ENCODE peak calls at places on chromosomes 6 and 20, in four cellular contexts. One of them, this sample, is unnamed.

GRCh38 chr6:34556031-34556471 is at the start of gene SPDEF:
- DNase-seq in A549: no peak
- DNase-seq in sigmoid colon: no peak
- DNase-seq in GM12878: no peak
- DNase-seq in this sample: no peak

GRCh38 chr6:168115748-168116445 is 36.9 kb upstream of the FRMD1 start:
- DNase-seq in GM12878: no peak
- DNase-seq in sigmoid colon: peak; percentile 27
- DNase-seq in A549: no peak
- DNase-seq in this sample: no peak

GRCh38 chr6:10460096-10460495 is 45.2 kb upstream of the TFAP2A start:
- DNase-seq in sigmoid colon: no peak
- DNase-seq in A549: no peak
- DNase-seq in GM12878: peak; percentile 82
- DNase-seq in this sample: no peak

GRCh38 chr6:143232849-143233248 is 172.2 kb downstream of the AIG1 start:
- DNase-seq in A549: peak; percentile 13
- DNase-seq in GM12878: peak; percentile 2
- DNase-seq in sigmoid colon: no peak
- DNase-seq in this sample: no peak

GRCh38 chr6:116268589-116269293 is 11.0 kb downstream of the TSPYL1 start:
- DNase-seq in A549: peak; percentile 44
- DNase-seq in GM12878: no peak
- DNase-seq in sigmoid colon: no peak
- DNase-seq in this sample: no peak

GRCh38 chr20:23126281-23127061 is 40.3 kb upstream of the CD93 start:
- DNase-seq in GM12878: no peak
- DNase-seq in sigmoid colon: peak; percentile 63
- DNase-seq in A549: no peak
- DNase-seq in this sample: no peak

GRCh38 chr6:5249451-5250122 is 11.2 kb downstream of the LYRM4 start:
- DNase-seq in sigmoid colon: no peak
- DNase-seq in GM12878: no peak
- DNase-seq in A549: no peak
- DNase-seq in this sample: no peak

GRCh38 chr6:108888745-108889144 is 40.5 kb downstream of the ARMC2 start:
- DNase-seq in sigmoid colon: no peak
- DNase-seq in A549: no peak
- DNase-seq in GM12878: no peak
- DNase-seq in this sample: no peak

GRCh38 chr6:562052-562676 is 94.7 kb downstream of the HUS1B start:
- DNase-seq in A549: no peak
- DNase-seq in sigmoid colon: no peak
- DNase-seq in GM12878: no peak
- DNase-seq in this sample: peak; percentile 12

GRCh38 chr20:46179811-46180326 is 61.8 kb downstream of the CD40 start:
- DNase-seq in GM12878: no peak
- DNase-seq in sigmoid colon: no peak
- DNase-seq in A549: no peak
- DNase-seq in this sample: no peak

GRCh38 chr6:132401120-132401940 is at the start of gene MOXD1:
- DNase-seq in A549: peak; percentile 20
- DNase-seq in sigmoid colon: peak; percentile 77
- DNase-seq in GM12878: no peak
- DNase-seq in this sample: no peak

GRCh38 chr6:48777411-48777810 is 666.4 kb upstream of the PTCHD4 start:
- DNase-seq in GM12878: no peak
- DNase-seq in A549: no peak
- DNase-seq in sigmoid colon: no peak
- DNase-seq in this sample: no peak

GRCh38 chr20:37881601-37882343 is 21.2 kb upstream of the VSTM2L start:
- DNase-seq in GM12878: no peak
- DNase-seq in A549: no peak
- DNase-seq in sigmoid colon: no peak
- DNase-seq in this sample: no peak

GRCh38 chr6:161272600-161273355 is 1.1 kb downstream of the AGPAT4 start:
- DNase-seq in A549: no peak
- DNase-seq in sigmoid colon: peak; percentile 17
- DNase-seq in GM12878: no peak
- DNase-seq in this sample: no peak

GRCh38 chr20:63699466-63700198 is 3.2 kb downstream of the TNFRSF6B start:
- DNase-seq in GM12878: no peak
- DNase-seq in sigmoid colon: peak; percentile 64
- DNase-seq in A549: no peak
- DNase-seq in this sample: peak; percentile 4

GRCh38 chr20:50725722-50726000 is 5.7 kb upstream of the PARD6B start:
- DNase-seq in sigmoid colon: no peak
- DNase-seq in A549: no peak
- DNase-seq in GM12878: no peak
- DNase-seq in this sample: no peak

GRCh38 chr20:48040051-48040450 is 254.8 kb upstream of the SULF2 start:
- DNase-seq in A549: no peak
- DNase-seq in GM12878: no peak
- DNase-seq in sigmoid colon: no peak
- DNase-seq in this sample: no peak

GRCh38 chr6:42339991-42340401 is 111.7 kb downstream of the TRERF1 start:
- DNase-seq in A549: no peak
- DNase-seq in GM12878: peak; percentile 57
- DNase-seq in sigmoid colon: no peak
- DNase-seq in this sample: no peak

GRCh38 chr20:50165687-50166554 is 12.4 kb upstream of the PEDS1 start:
- DNase-seq in A549: peak; percentile 99
- DNase-seq in GM12878: peak; percentile 82
- DNase-seq in sigmoid colon: peak; percentile 100
- DNase-seq in this sample: peak; percentile 97

GRCh38 chr20:24611360-24612140 is 142.1 kb downstream of the SYNDIG1 start:
- DNase-seq in A549: no peak
- DNase-seq in GM12878: no peak
- DNase-seq in sigmoid colon: no peak
- DNase-seq in this sample: no peak

GRCh38 chr6:3510617-3511016 is 53.8 kb upstream of the SLC22A23 start:
- DNase-seq in A549: no peak
- DNase-seq in GM12878: no peak
- DNase-seq in sigmoid colon: no peak
- DNase-seq in this sample: no peak

GRCh38 chr6:9924971-9925370 is 489.9 kb downstream of the TFAP2A start:
- DNase-seq in A549: no peak
- DNase-seq in sigmoid colon: no peak
- DNase-seq in GM12878: no peak
- DNase-seq in this sample: no peak

GRCh38 chr6:9795880-9796279 is 619.0 kb downstream of the TFAP2A start:
- DNase-seq in A549: no peak
- DNase-seq in sigmoid colon: no peak
- DNase-seq in GM12878: no peak
- DNase-seq in this sample: no peak

GRCh38 chr20:25290646-25291431 is 43.0 kb downstream of the PYGB start:
- DNase-seq in A549: no peak
- DNase-seq in GM12878: no peak
- DNase-seq in sigmoid colon: no peak
- DNase-seq in this sample: no peak

GRCh38 chr6:118387921-118388701 is 160.0 kb upstream of the PLN start:
- DNase-seq in GM12878: no peak
- DNase-seq in A549: no peak
- DNase-seq in sigmoid colon: no peak
- DNase-seq in this sample: no peak

GRCh38 chr6:47670851-47671250 is 27.5 kb upstream of the ADGRF4 start:
- DNase-seq in GM12878: no peak
- DNase-seq in A549: no peak
- DNase-seq in sigmoid colon: no peak
- DNase-seq in this sample: no peak

GRCh38 chr6:127118505-127119360 is at the start of gene RSPO3:
- DNase-seq in GM12878: no peak
- DNase-seq in sigmoid colon: peak; percentile 73
- DNase-seq in A549: peak; percentile 31
- DNase-seq in this sample: peak; percentile 34

GRCh38 chr20:43375586-43375985 is 82.1 kb upstream of the SRSF6 start:
- DNase-seq in A549: no peak
- DNase-seq in sigmoid colon: no peak
- DNase-seq in GM12878: no peak
- DNase-seq in this sample: no peak

GRCh38 chr6:79330723-79331122 is 96.2 kb upstream of the HMGN3 start:
- DNase-seq in GM12878: no peak
- DNase-seq in sigmoid colon: no peak
- DNase-seq in A549: no peak
- DNase-seq in this sample: no peak

GRCh38 chr20:4109307-4109564 is 93.9 kb upstream of the RNF24 start:
- DNase-seq in GM12878: no peak
- DNase-seq in sigmoid colon: no peak
- DNase-seq in A549: no peak
- DNase-seq in this sample: no peak

GRCh38 chr6:80527552-80528052 is 421.1 kb downstream of the BCKDHB start:
- DNase-seq in GM12878: no peak
- DNase-seq in A549: peak; percentile 13
- DNase-seq in sigmoid colon: no peak
- DNase-seq in this sample: no peak

GRCh38 chr20:62454936-62455673 is 20.7 kb downstream of the GATA5 start:
- DNase-seq in A549: no peak
- DNase-seq in GM12878: no peak
- DNase-seq in sigmoid colon: no peak
- DNase-seq in this sample: no peak

GRCh38 chr6:21281366-21281765 is 312.2 kb upstream of the SOX4 start:
- DNase-seq in A549: no peak
- DNase-seq in sigmoid colon: no peak
- DNase-seq in GM12878: no peak
- DNase-seq in this sample: no peak

DNA sequence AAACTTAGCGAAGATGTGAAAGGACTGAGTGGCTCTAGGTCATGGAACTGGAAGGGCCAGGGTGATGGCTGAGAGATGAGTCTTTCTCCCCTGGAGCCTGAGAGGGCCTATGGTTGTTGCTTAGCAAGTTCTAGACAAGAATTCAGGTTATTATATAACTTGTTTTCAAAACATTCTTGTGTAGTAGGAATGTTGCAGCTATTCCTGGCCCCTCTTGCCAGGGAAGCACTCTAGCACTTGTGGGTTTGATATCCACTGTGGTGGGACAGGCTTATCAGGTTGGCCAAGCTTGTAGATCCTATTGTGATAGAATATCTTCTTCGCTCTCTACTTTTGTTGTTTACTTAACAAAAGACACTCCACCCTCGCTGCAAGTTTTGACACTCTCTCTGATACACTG is 211.8 kb upstream of the CITED2 start:
- DNase-seq in GM12878: no peak
- DNase-seq in A549: no peak
- DNase-seq in sigmoid colon: no peak
- DNase-seq in this sample: no peak
- TF ChIP-seq EP300 in GM12878: no peak
- TF ChIP-seq EP300 in A549: no peak
- TF ChIP-seq EP300 in sigmoid colon: no peak
- TF ChIP-seq EP300 in this sample: no peak

DNA sequence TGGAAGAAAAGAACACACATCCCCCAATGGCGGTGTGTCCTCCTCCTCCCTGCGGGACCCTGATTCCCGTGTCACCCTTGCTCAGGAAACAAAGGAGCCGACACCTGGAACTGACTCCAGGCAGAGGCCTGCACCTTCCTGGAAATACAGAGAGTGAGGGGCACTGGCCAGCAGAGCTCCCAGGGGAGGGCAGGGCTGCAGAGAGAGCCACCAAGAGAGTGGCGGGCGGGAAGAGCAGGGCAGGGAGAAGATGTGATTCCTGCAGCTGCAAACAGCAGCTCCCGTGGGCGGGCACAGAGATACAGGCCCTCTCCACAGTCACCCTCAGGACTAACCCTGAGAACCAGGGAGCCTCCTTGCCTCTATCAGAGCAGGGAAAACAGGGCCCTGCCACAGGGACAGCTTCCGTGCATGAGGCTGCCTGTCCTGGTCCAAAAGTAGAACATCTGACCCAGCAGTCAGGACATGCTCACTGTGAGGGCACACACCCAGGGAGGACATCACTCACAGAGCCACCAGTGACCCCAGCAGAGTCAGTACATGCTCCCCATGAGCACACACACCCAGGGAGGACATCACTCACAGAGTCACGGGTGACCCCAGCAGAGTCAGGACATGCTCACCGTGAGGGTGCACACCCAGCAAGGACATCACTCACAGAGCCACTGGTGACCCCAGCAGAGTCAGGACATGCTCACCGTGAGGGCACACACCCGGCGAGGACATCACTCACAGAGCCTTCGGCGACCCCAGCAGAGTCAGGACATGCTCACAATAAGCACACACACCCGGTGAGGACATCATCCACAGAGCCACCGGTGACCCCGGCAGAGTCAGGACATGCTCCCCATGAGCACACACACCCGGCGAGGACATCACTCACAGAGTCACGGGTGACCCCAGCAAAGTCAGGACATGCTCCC is 193.1 kb downstream of the DLL1 start:
- DNase-seq in sigmoid colon: peak; percentile 41
- DNase-seq in GM12878: no peak
- DNase-seq in A549: no peak
- DNase-seq in this sample: no peak
- H3K4me1 ChIP-seq in sigmoid colon: no peaks in the 10 kb centered on the region
- H3K4me1 ChIP-seq in GM12878: peaks cover 9% of the 10 kb centered on the region
- H3K4me1 ChIP-seq in A549: no peaks in the 10 kb centered on the region
- H3K4me1 ChIP-seq in this sample: peaks cover 6% of the 10 kb centered on the region

DNA sequence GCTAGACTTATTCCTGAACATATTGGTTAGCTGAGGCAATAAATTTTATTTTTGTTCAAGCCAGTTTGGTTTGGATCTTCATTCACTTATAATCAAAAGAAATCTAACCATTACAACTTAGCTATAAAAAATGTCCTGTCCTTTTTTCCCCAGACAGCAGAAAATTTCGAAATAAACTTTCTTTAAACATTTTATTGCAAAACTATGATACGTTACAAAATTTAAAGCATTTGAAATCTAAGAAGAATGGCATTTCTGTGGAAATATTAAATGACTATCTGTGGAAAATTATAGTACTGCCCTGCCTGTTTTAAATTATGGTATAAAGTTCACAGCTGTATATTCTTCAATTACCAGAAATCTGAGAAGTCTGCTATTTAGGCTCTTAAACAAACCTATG is 553.9 kb downstream of the COL12A1 start:
- DNase-seq in GM12878: no peak
- DNase-seq in sigmoid colon: no peak
- DNase-seq in A549: no peak
- DNase-seq in this sample: no peak
- TF ChIP-seq EP300 in GM12878: no peak
- TF ChIP-seq EP300 in sigmoid colon: no peak
- TF ChIP-seq EP300 in A549: no peak
- TF ChIP-seq EP300 in this sample: no peak

DNA sequence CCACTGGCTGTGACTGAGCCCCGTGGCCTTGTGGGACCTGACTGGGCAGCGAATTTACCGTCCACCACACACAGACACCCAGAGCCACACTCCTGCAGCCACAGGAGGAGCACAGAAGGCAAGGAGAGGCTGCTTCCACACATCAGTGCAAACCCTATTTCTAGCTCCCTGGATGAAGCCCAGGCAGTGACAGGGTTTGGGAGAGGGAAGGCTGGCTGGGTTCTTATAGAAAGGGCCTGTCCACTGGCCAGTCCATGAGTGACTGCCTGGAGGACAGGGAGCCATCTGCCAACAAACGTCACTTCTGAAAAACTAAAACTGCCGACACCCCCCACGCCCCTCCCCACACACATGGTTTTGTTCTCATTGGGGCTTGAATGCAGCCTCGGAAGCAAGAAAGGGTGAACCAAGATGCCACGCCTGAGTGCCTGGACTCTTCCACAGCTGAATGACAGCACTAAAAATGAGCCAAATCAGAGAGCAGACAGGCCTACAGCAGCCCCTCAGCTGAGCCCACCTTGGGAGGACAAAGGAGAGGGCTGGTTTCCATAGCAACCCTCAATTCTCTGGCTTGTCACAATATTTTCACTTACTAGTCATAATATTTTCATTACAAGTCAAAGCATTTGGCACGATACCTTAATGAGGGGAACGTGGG is 38.4 kb downstream of the RRBP1 start:
- DNase-seq in GM12878: no peak
- DNase-seq in sigmoid colon: no peak
- DNase-seq in A549: no peak
- DNase-seq in this sample: no peak
- H3K4me1 ChIP-seq in GM12878: peaks cover 5% of the 10 kb centered on the region
- H3K4me1 ChIP-seq in sigmoid colon: peaks cover 48% of the 10 kb centered on the region
- H3K4me1 ChIP-seq in A549: no peaks in the 10 kb centered on the region
- H3K4me1 ChIP-seq in this sample: no peaks in the 10 kb centered on the region

This sample was measured in tibial nerve.